ENCODE peak calls at places on chromosomes 16 and 17, in four cellular contexts. Z is endothelial cell; Y is AG09309; H is CD4-positive, alpha-beta T cell. B is an unnamed sample.

GRCh38 chr16:6602401-6602800 is 730.2 kb upstream of the RBFOX1 start:
- DNase-seq in Z (no peak), Y (no peak), H (no peak), B (no peak)

GRCh38 chr17:69909389-69909788 is 165.6 kb upstream of the KCNJ16 start:
- DNase-seq in Z (no peak), Y (no peak), H (no peak), B (no peak)

GRCh38 chr17:31373150-31374082 is 18.1 kb upstream of the RAB11FIP4 start:
- DNase-seq in Z (no peak), Y (peak; percentile 32), H (no peak), B (no peak)

GRCh38 chr17:19447085-19447583 is 36.1 kb downstream of the RNF112 start:
- DNase-seq in Z (peak; percentile 82), Y (no peak), H (peak; percentile 62), B (peak; percentile 69)

GRCh38 chr17:7466644-7467341 is 12.6 kb downstream of the ZBTB4 start:
- DNase-seq in Z (no peak), Y (no peak), H (no peak), B (no peak)

GRCh38 chr17:50034504-50035364 is 21.2 kb upstream of the ITGA3 start:
- DNase-seq in Z (no peak), Y (no peak), H (no peak), B (no peak)

GRCh38 chr17:57541472-57542394 is 203.4 kb downstream of the CCDC182 start:
- DNase-seq in Z (no peak), Y (no peak), H (no peak), B (no peak)

GRCh38 chr17:7439462-7440112 is at the start of gene FGF11:
- DNase-seq in Z (peak; percentile 31), Y (no peak), H (no peak), B (no peak)

GRCh38 chr16:5509794-5510193 is 412.2 kb upstream of the EEF2KMT start:
- DNase-seq in Z (no peak), Y (no peak), H (no peak), B (no peak)

GRCh38 chr16:72042157-72042660 is 12.1 kb upstream of the HP start:
- DNase-seq in Z (no peak), Y (no peak), H (no peak), B (no peak)

GRCh38 chr17:9004132-9004960 is 17.0 kb upstream of the NTN1 start:
- DNase-seq in Z (peak; percentile 23), Y (no peak), H (no peak), B (no peak)

GRCh38 chr17:9003355-9004131 is 17.8 kb upstream of the NTN1 start:
- DNase-seq in Z (peak; percentile 31), Y (no peak), H (no peak), B (no peak)

GRCh38 chr17:9002236-9002609 is 19.1 kb upstream of the NTN1 start:
- DNase-seq in Z (no peak), Y (no peak), H (no peak), B (no peak)

GRCh38 chr17:9001539-9001938 is 19.8 kb upstream of the NTN1 start:
- DNase-seq in Z (no peak), Y (no peak), H (no peak), B (no peak)

DNA sequence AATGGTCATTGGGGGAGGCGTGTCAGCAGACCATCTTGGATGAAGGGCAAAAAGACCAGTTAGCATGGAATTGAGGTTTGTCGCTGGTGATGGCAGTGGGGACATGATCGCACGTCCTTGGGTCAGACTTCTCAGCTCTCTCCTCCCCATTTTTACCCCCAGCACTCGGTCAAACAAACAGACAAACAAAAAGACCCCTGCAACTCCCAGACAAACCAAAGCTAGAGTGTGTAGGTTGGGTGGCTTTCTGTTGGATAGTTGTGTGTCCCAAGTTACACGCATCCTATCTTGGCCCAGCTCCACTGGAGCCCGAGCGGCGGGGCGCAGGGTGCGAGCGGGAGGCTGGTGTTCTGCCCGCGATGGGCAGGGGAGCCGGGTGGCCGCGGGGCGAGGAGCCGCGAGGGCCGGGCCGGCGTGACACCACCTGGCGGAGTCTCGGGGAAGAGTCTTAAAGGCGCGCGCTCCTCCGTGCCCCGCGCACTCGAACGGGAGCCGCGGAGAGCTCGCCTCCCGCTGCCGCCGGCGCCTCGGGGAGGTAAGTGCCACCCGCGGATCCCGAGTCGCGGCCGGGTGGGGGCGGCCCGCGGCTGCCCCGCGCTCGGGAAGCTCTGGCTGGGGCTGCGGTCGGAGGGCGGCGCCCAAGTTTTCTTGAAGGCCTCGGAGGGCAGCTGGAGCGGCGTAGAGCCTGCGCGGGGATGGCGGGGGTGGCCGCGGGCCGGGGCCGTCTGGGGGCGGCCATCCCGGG is 18.5 kb upstream of the NTN1 start:
- DNase-seq in Z (peak; percentile 66), Y (no peak), H (no peak), B (peak; percentile 57)
- TF ChIP-seq CTCF in Z (no peak), Y (no peak), H (no peak), B (no peak)

GRCh38 chr16:49889725-49890397 is 33.9 kb upstream of the ZNF423 start:
- DNase-seq in Z (no peak), Y (no peak), H (no peak), B (no peak)

GRCh38 chr16:49886554-49887121 is 30.7 kb upstream of the ZNF423 start:
- DNase-seq in Z (no peak), Y (no peak), H (no peak), B (no peak)

GRCh38 chr16:49890876-49891275 is 35.0 kb upstream of the ZNF423 start:
- DNase-seq in Z (peak; percentile 57), Y (no peak), H (no peak), B (no peak)
- TF ChIP-seq CTCF in Z (peak; percentile 42), Y (peak; percentile 22), H (no peak), B (no peak)

GRCh38 chr17:13698832-13699231 is 97.1 kb upstream of the HS3ST3A1 start:
- DNase-seq in Z (no peak), Y (no peak), H (no peak), B (no peak)
- TF ChIP-seq CTCF in Z (no peak), Y (no peak), H (no peak), B (no peak)

GRCh38 chr16:86854058-86854621 is 275.8 kb downstream of the FOXL1 start:
- DNase-seq in Z (no peak), Y (peak; percentile 99), H (no peak), B (no peak)
- TF ChIP-seq CTCF in Z (no peak), Y (no peak), H (no peak), B (no peak)